ENCODE peak calls at places on chromosomes 6 and 20, in four cellular contexts. J is bronchial epithelial cell, N is PC-3, C is brain microvascular endothelial cell. O is an unnamed sample.
A peak's percentile ranks its signal among the peaks of the same experiment; 100 is the strongest.

GRCh38 chr6:85389180-85389797 is 60.6 kb upstream of the NT5E start:
- DNase-seq in J (no peak), N (no peak), C (no peak), O (no peak)

GRCh38 chr20:50588034-50588736 is 78.0 kb downstream of the PTPN1 start:
- DNase-seq in J (peak; percentile 44), N (peak; percentile 86), C (peak; percentile 52), O (peak; percentile 71)

GRCh38 chr20:18585134-18585533 is 2.7 kb upstream of the DTD1 start:
- DNase-seq in J (peak; percentile 74), N (peak; percentile 45), C (peak; percentile 18), O (peak; percentile 24)

GRCh38 chr6:4489538-4489937 is 286.7 kb upstream of the CDYL start:
- DNase-seq in J (no peak), N (no peak), C (no peak), O (no peak)

GRCh38 chr20:51128198-51128597 is 105.3 kb upstream of the KCNG1 start:
- DNase-seq in J (peak; percentile 89), N (peak; percentile 95), C (peak; percentile 92), O (peak; percentile 91)

GRCh38 chr20:48703107-48703506 is 124.7 kb downstream of the PREX1 start:
- DNase-seq in J (no peak), N (no peak), C (no peak), O (no peak)

GRCh38 chr6:125586605-125587004 is 162.8 kb upstream of the HEY2 start:
- DNase-seq in J (peak; percentile 65), N (no peak), C (no peak), O (no peak)

GRCh38 chr6:39923394-39923793 is 10.9 kb downstream of the MOCS1 start:
- DNase-seq in J (peak; percentile 50), N (peak; percentile 68), C (no peak), O (no peak)

GRCh38 chr6:15358579-15359327 is 112.9 kb downstream of the JARID2 start:
- DNase-seq in J (no peak), N (peak; percentile 42), C (peak; percentile 52), O (no peak)

GRCh38 chr6:166778046-166778445 is 151.0 kb upstream of the RPS6KA2 start:
- DNase-seq in J (no peak), N (no peak), C (no peak), O (no peak)

GRCh38 chr20:56715902-56716519 is 86.9 kb downstream of the TFAP2C start:
- DNase-seq in J (no peak), N (no peak), C (no peak), O (no peak)

GRCh38 chr6:125273965-125274364 is 27.8 kb downstream of the HDDC2 start:
- DNase-seq in J (peak; percentile 95), N (peak; percentile 94), C (peak; percentile 45), O (peak; percentile 26)

GRCh38 chr20:37877832-37878772 is 24.8 kb upstream of the VSTM2L start:
- DNase-seq in J (no peak), N (no peak), C (no peak), O (no peak)

GRCh38 chr20:62583424-62583920 is 58.8 kb upstream of the SLCO4A1 start:
- DNase-seq in J (no peak), N (peak; percentile 19), C (no peak), O (no peak)

GRCh38 chr6:131331146-131331545 is 195.9 kb downstream of the AKAP7 start:
- DNase-seq in J (no peak), N (no peak), C (no peak), O (no peak)

GRCh38 chr20:297925-298754 is 770 bp downstream of the ZCCHC3 start:
- DNase-seq in J (peak; percentile 49), N (peak; percentile 66), C (peak; percentile 47), O (peak; percentile 78)

GRCh38 chr6:109393882-109394281 is 11.6 kb upstream of the CD164 start:
- DNase-seq in J (peak; percentile 85), N (peak; percentile 56), C (peak; percentile 76), O (no peak)

GRCh38 chr6:162852192-162852591 is 124.4 kb downstream of the PACRG start:
- DNase-seq in J (no peak), N (no peak), C (no peak), O (no peak)

GRCh38 chr6:70547313-70547712 is 19.4 kb upstream of the SDHAF4 start:
- DNase-seq in J (peak; percentile 11), N (peak; percentile 38), C (no peak), O (peak; percentile 44)

GRCh38 chr20:40628877-40629276 is 60.2 kb downstream of the MAFB start:
- DNase-seq in J (no peak), N (no peak), C (no peak), O (no peak)

GRCh38 chr6:11851405-11851804 is 72.8 kb upstream of the ADTRP start:
- DNase-seq in J (peak; percentile 44), N (peak; percentile 71), C (peak; percentile 52), O (peak; percentile 76)

GRCh38 chr6:74113901-74114300 is 417.9 kb downstream of the CD109 start:
- DNase-seq in J (peak; percentile 2), N (peak; percentile 55), C (no peak), O (no peak)

GRCh38 chr6:24888967-24889366 is 46.8 kb downstream of the RIPOR2 start:
- DNase-seq in J (no peak), N (no peak), C (no peak), O (no peak)

GRCh38 chr6:54427396-54427910 is 119.2 kb downstream of the TINAG start:
- DNase-seq in J (peak; percentile 46), N (peak; percentile 8), C (no peak), O (no peak)

GRCh38 chr6:131594074-131594473 is 21.0 kb downstream of the ARG1 start:
- DNase-seq in J (no peak), N (no peak), C (no peak), O (no peak)

DNA sequence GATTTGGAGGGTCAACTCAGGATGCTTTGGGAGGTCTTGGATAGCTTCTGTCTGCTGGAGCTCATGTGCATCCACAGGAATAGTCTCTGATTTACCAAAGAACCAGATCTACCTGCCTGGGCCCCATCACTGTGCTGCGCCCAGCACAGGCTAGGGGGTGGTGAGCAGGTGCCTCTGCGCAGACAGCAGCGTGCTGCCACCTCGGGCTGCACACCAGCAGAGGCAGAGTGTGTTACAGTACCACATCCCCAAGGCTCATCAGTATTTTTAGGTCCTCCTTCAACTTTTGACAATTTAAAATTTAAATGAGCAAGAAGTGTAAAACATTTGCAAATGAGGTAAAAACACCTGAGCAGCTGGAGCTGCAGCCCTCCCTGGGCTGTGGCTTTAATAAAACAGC is 324.8 kb downstream of the ZFAND3 start:
- DNase-seq in J (no peak), N (no peak), C (no peak), O (no peak)
- TF ChIP-seq CTCF in J (no peak), N (no peak), C (no peak), O (no peak)

GRCh38 chr6:684831-685636 is 7.9 kb downstream of the EXOC2 start:
- DNase-seq in J (peak; percentile 28), N (no peak), C (peak; percentile 70), O (peak; percentile 76)

GRCh38 chr6:680666-681374 is 12.1 kb downstream of the EXOC2 start:
- DNase-seq in J (peak; percentile 60), N (no peak), C (no peak), O (no peak)

GRCh38 chr6:689223-689622 is 3.7 kb downstream of the EXOC2 start:
- DNase-seq in J (no peak), N (no peak), C (no peak), O (no peak)

GRCh38 chr6:683742-684440 is 9.0 kb downstream of the EXOC2 start:
- DNase-seq in J (no peak), N (no peak), C (peak; percentile 92), O (peak; percentile 71)

GRCh38 chr6:686528-686927 is 6.4 kb downstream of the EXOC2 start:
- DNase-seq in J (no peak), N (no peak), C (no peak), O (no peak)
- TF ChIP-seq CTCF in J (no peak), N (peak; percentile 49), C (peak; percentile 65), O (peak; percentile 16)

GRCh38 chr6:104859225-104860146 is at the start of gene HACE1:
- DNase-seq in J (peak; percentile 74), N (peak; percentile 83), C (peak; percentile 86), O (peak; percentile 90)

GRCh38 chr6:104860221-104860620 is 502 bp upstream of the HACE1 start:
- DNase-seq in J (no peak), N (no peak), C (no peak), O (no peak)

GRCh38 chr6:104855507-104855906 is 4.2 kb downstream of the HACE1 start:
- DNase-seq in J (peak; percentile 23), N (peak; percentile 13), C (no peak), O (peak; percentile 54)
- TF ChIP-seq CTCF in J (no peak), N (no peak), C (no peak), O (no peak)

GRCh38 chr6:30238178-30238795 is 25.1 kb upstream of the TRIM26 start:
- DNase-seq in J (peak; percentile 15), N (peak; percentile 71), C (peak; percentile 34), O (peak; percentile 40)
- TF ChIP-seq CTCF in J (peak; percentile 42), N (peak; percentile 76), C (peak; percentile 64), O (peak; percentile 62)

GRCh38 chr20:34676642-34677373 is at the start of gene PIGU:
- DNase-seq in J (peak; percentile 89), N (peak; percentile 98), C (peak; percentile 91), O (peak; percentile 93)
- TF ChIP-seq CTCF in J (no peak), N (no peak), C (no peak), O (no peak)

GRCh38 chr20:12570371-12570770 is 438.4 kb upstream of the SPTLC3 start:
- DNase-seq in J (peak; percentile 31), N (peak; percentile 67), C (peak; percentile 10), O (no peak)
- TF ChIP-seq CTCF in J (peak; percentile 55), N (peak; percentile 81), C (peak; percentile 21), O (no peak)

DNA sequence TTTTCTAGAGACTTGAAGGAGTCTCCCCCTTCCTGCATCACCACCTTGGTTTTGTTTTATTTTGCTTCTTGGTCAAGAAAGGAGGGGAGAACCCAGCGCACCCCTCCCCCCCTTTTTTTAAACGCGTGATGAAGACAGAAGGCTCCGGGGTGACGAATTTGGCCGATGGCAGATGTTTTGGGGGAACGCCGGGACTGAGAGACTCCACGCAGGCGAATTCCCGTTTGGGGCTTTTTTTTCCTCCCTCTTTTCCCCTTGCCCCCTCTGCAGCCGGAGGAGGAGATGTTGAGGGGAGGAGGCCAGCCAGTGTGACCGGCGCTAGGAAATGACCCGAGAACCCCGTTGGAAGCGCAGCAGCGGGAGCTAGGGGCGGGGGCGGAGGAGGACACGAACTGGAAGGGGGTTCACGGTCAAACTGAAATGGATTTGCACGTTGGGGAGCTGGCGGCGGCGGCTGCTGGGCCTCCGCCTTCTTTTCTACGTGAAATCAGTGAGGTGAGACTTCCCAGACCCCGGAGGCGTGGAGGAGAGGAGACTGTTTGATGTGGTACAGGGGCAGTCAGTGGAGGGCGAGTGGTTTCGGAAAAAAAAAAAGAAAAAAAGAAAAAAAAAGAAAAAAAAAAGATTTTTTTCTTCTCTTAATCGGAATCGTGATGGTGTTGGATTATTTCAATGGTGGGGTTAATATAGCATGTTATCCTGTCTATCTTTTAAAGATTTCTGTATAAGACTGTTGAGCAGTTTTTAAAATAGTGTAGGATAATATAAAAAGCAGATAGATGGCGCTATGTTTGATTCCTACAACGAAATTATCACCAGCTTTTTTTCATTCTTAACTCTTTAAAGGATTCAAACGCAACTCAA is 3.1 kb downstream of the SOX4 start:
- DNase-seq in J (peak; percentile 70), N (peak; percentile 66), C (peak; percentile 32), O (peak; percentile 61)
- TF ChIP-seq CTCF in J (peak; percentile 35), N (peak; percentile 70), C (peak; percentile 39), O (peak; percentile 38)

DNA sequence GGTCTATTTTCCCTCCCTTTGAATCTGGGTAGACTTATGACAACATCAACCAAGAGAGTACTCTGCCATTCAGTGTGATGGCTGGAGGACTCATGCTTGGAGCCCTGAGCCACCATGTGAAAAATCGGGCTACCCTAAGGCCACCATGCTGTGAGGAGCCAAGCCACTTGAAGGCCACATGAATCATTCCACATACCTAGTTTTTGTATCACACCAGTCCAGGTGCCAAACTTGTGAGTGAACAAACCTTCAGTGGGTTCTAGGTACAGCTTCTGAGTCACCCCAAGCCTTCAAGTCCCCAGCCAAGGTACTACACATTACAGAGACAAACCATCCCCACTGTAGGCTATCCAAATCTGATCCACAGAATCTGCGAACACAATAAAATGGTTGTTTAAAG is 37.4 kb upstream of the E2F3 start:
- DNase-seq in J (peak; percentile 76), N (peak; percentile 30), C (no peak), O (no peak)
- TF ChIP-seq CTCF in J (no peak), N (no peak), C (no peak), O (no peak)